ENCODE peak calls at places on chromosomes 12 and 14, in seven cellular contexts. P is heart right ventricle; F is activated naive CD4-positive, alpha-beta T cell; K is RWPE1; I is AML-193; U is NCI-H2171 treated with DMSO at 0.1 percent for 48 hours; L is trophoblast cell. H is an unnamed sample.

GRCh38 chr14:57751400-57751799 is 114.5 kb downstream of the SLC35F4 start:
- DNase-seq in P (no peak), F (no peak), K (no peak), I (no peak), U (no peak), L (no peak), H (no peak)

GRCh38 chr12:79422060-79422812 is 268.5 kb downstream of the PAWR start:
- DNase-seq in P (no peak), F (no peak), K (no peak), I (no peak), U (no peak), L (peak), H (no peak)

GRCh38 chr14:89921346-89921745 is 33.2 kb downstream of the EFCAB11 start:
- DNase-seq in P (no peak), F (no peak), K (no peak), I (no peak), U (no peak), L (no peak), H (no peak)

GRCh38 chr14:51095854-51096823 is 1.2 kb upstream of the TRIM9 start:
- DNase-seq in P (peak), F (no peak), K (no peak), I (no peak), U (peak), L (peak), H (peak)

GRCh38 chr12:3200032-3200617 is 122.9 kb downstream of the TSPAN9 start:
- DNase-seq in P (peak), F (no peak), K (no peak), I (no peak), U (peak), L (peak), H (peak)

GRCh38 chr12:95997911-95998510 is 1.9 kb upstream of the HAL start:
- DNase-seq in P (no peak), F (no peak), K (peak), I (no peak), U (no peak), L (peak), H (no peak)

GRCh38 chr12:110279976-110280783 is 867 bp upstream of the ATP2A2 start:
- DNase-seq in P (peak), F (no peak), K (peak), I (peak), U (peak), L (peak), H (peak)

GRCh38 chr12:49599961-49600360 is 5.5 kb downstream of the FAM186B start:
- DNase-seq in P (no peak), F (no peak), K (no peak), I (no peak), U (no peak), L (no peak), H (no peak)

GRCh38 chr14:79643132-79643531 is 568.2 kb downstream of the DIO2 start:
- DNase-seq in P (no peak), F (no peak), K (no peak), I (no peak), U (peak), L (peak), H (no peak)

GRCh38 chr14:80926706-80927384 is 14.7 kb downstream of the CEP128 start:
- DNase-seq in P (no peak), F (no peak), K (no peak), I (no peak), U (no peak), L (peak), H (no peak)

GRCh38 chr12:52391618-52392002 is 6.2 kb upstream of the KRT84 start:
- DNase-seq in P (peak), F (no peak), K (no peak), I (no peak), U (peak), L (no peak), H (peak)

GRCh38 chr14:61388976-61389576 is 67.7 kb downstream of the PRKCH start:
- DNase-seq in P (no peak), F (no peak), K (no peak), I (no peak), U (no peak), L (peak), H (no peak)

GRCh38 chr12:75985566-75985965 is 46.0 kb downstream of the PHLDA1 start:
- DNase-seq in P (no peak), F (no peak), K (no peak), I (no peak), U (no peak), L (no peak), H (no peak)

GRCh38 chr14:72736348-72736747 is 157.6 kb downstream of the DPF3 start:
- DNase-seq in P (no peak), F (no peak), K (peak), I (no peak), U (peak), L (peak), H (no peak)

GRCh38 chr14:78921856-78922255 is 751.7 kb downstream of the NRXN3 start:
- DNase-seq in P (no peak), F (no peak), K (no peak), I (no peak), U (no peak), L (no peak), H (no peak)

GRCh38 chr12:115763376-115763775 is 514.1 kb downstream of the MED13L start:
- DNase-seq in P (no peak), F (no peak), K (no peak), I (no peak), U (no peak), L (no peak), H (no peak)

GRCh38 chr12:76866726-76867125 is 12.1 kb downstream of the CSRP2 start:
- DNase-seq in P (no peak), F (no peak), K (no peak), I (no peak), U (peak), L (no peak), H (peak)

GRCh38 chr14:34099630-34100029 is 148.8 kb upstream of the EGLN3 start:
- DNase-seq in P (no peak), F (no peak), K (no peak), I (no peak), U (no peak), L (no peak), H (no peak)

GRCh38 chr12:103727638-103728037 is 113.4 kb downstream of the NT5DC3 start:
- DNase-seq in P (no peak), F (no peak), K (no peak), I (no peak), U (no peak), L (no peak), H (no peak)